ENCODE peak calls at places on chromosomes 16 and 17, in six cellular contexts. One of them, this sample, is unnamed.

GRCh38 chr16:85921026-85921425 is 22.1 kb downstream of the IRF8 start:
- DNase-seq in PC-3: no peak
- DNase-seq in GM23338: no peak
- DNase-seq in SK-N-SH: no peak
- DNase-seq in MM.1S: no peak
- DNase-seq in PC-9: no peak
- DNase-seq in this sample: no peak

GRCh38 chr16:63983401-63983800 is 1138.5 kb downstream of the CDH11 start:
- DNase-seq in PC-3: peak; percentile 44
- DNase-seq in GM23338: peak; percentile 86
- DNase-seq in SK-N-SH: no peak
- DNase-seq in MM.1S: no peak
- DNase-seq in PC-9: no peak
- DNase-seq in this sample: no peak

GRCh38 chr16:3175157-3176153 is 12.5 kb upstream of the OR1F1 start:
- DNase-seq in PC-3: peak; percentile 63
- DNase-seq in GM23338: peak; percentile 80
- DNase-seq in SK-N-SH: no peak
- DNase-seq in MM.1S: no peak
- DNase-seq in PC-9: no peak
- DNase-seq in this sample: no peak

GRCh38 chr17:54968954-54969400 is 412 bp downstream of the STXBP4 start:
- DNase-seq in PC-3: peak; percentile 23
- DNase-seq in GM23338: no peak
- DNase-seq in SK-N-SH: peak; percentile 69
- DNase-seq in MM.1S: no peak
- DNase-seq in PC-9: no peak
- DNase-seq in this sample: peak; percentile 66

GRCh38 chr17:41518789-41519449 is at the start of gene KRT15:
- DNase-seq in PC-3: peak; percentile 81
- DNase-seq in GM23338: no peak
- DNase-seq in SK-N-SH: no peak
- DNase-seq in MM.1S: peak; percentile 9
- DNase-seq in PC-9: peak; percentile 86
- DNase-seq in this sample: peak; percentile 34

GRCh38 chr17:50603340-50603739 is 31.3 kb upstream of the ABCC3 start:
- DNase-seq in PC-3: no peak
- DNase-seq in GM23338: peak; percentile 72
- DNase-seq in SK-N-SH: peak; percentile 76
- DNase-seq in MM.1S: no peak
- DNase-seq in PC-9: no peak
- DNase-seq in this sample: peak; percentile 13

GRCh38 chr17:511833-512251 is 159.2 kb upstream of the RPH3AL start:
- DNase-seq in PC-3: no peak
- DNase-seq in GM23338: peak; percentile 15
- DNase-seq in SK-N-SH: no peak
- DNase-seq in MM.1S: no peak
- DNase-seq in PC-9: no peak
- DNase-seq in this sample: peak; percentile 79

GRCh38 chr16:17467923-17468540 is 2.7 kb downstream of the XYLT1 start:
- DNase-seq in PC-3: no peak
- DNase-seq in GM23338: peak; percentile 85
- DNase-seq in SK-N-SH: peak; percentile 80
- DNase-seq in MM.1S: peak; percentile 43
- DNase-seq in PC-9: no peak
- DNase-seq in this sample: peak; percentile 82

GRCh38 chr17:1590031-1590746 is 27.6 kb upstream of the PITPNA start:
- DNase-seq in PC-3: peak; percentile 84
- DNase-seq in GM23338: no peak
- DNase-seq in SK-N-SH: no peak
- DNase-seq in MM.1S: no peak
- DNase-seq in PC-9: peak; percentile 95
- DNase-seq in this sample: peak; percentile 92

GRCh38 chr17:49618112-49618611 is 42.5 kb downstream of the NXPH3 start:
- DNase-seq in PC-3: no peak
- DNase-seq in GM23338: no peak
- DNase-seq in SK-N-SH: no peak
- DNase-seq in MM.1S: no peak
- DNase-seq in PC-9: no peak
- DNase-seq in this sample: peak; percentile 47

GRCh38 chr17:17913695-17914332 is 58.4 kb downstream of the TOM1L2 start:
- DNase-seq in PC-3: peak; percentile 96
- DNase-seq in GM23338: no peak
- DNase-seq in SK-N-SH: peak; percentile 74
- DNase-seq in MM.1S: peak; percentile 82
- DNase-seq in PC-9: peak; percentile 89
- DNase-seq in this sample: peak; percentile 92

GRCh38 chr16:89815639-89816348 is 653 bp downstream of the FANCA start:
- DNase-seq in PC-3: peak; percentile 15
- DNase-seq in GM23338: peak; percentile 39
- DNase-seq in SK-N-SH: peak; percentile 74
- DNase-seq in MM.1S: no peak
- DNase-seq in PC-9: no peak
- DNase-seq in this sample: peak; percentile 29

GRCh38 chr16:87506423-87507350 is 13.9 kb upstream of the ZCCHC14 start:
- DNase-seq in PC-3: no peak
- DNase-seq in GM23338: no peak
- DNase-seq in SK-N-SH: no peak
- DNase-seq in MM.1S: no peak
- DNase-seq in PC-9: no peak
- DNase-seq in this sample: no peak

GRCh38 chr17:74730491-74731346 is 6.3 kb upstream of the RAB37 start:
- DNase-seq in PC-3: peak; percentile 53
- DNase-seq in GM23338: no peak
- DNase-seq in SK-N-SH: no peak
- DNase-seq in MM.1S: no peak
- DNase-seq in PC-9: no peak
- DNase-seq in this sample: no peak

GRCh38 chr17:48472485-48473281 is 42.7 kb upstream of the SKAP1 start:
- DNase-seq in PC-3: peak; percentile 96
- DNase-seq in GM23338: peak; percentile 51
- DNase-seq in SK-N-SH: no peak
- DNase-seq in MM.1S: peak; percentile 73
- DNase-seq in PC-9: peak; percentile 96
- DNase-seq in this sample: peak; percentile 83

GRCh38 chr16:67233596-67233995 is 6.7 kb downstream of the TMEM208 start:
- DNase-seq in PC-3: no peak
- DNase-seq in GM23338: no peak
- DNase-seq in SK-N-SH: no peak
- DNase-seq in MM.1S: no peak
- DNase-seq in PC-9: no peak
- DNase-seq in this sample: no peak

GRCh38 chr17:81842725-81843504 is 8.1 kb upstream of the PPP1R27 start:
- DNase-seq in PC-3: peak; percentile 23
- DNase-seq in GM23338: no peak
- DNase-seq in SK-N-SH: no peak
- DNase-seq in MM.1S: no peak
- DNase-seq in PC-9: no peak
- DNase-seq in this sample: peak; percentile 49

GRCh38 chr16:85090166-85090565 is 22.1 kb downstream of the CIBAR2 start:
- DNase-seq in PC-3: no peak
- DNase-seq in GM23338: no peak
- DNase-seq in SK-N-SH: peak; percentile 48
- DNase-seq in MM.1S: no peak
- DNase-seq in PC-9: no peak
- DNase-seq in this sample: no peak

GRCh38 chr17:4908301-4908700 is 5.4 kb upstream of the CHRNE start:
- DNase-seq in PC-3: no peak
- DNase-seq in GM23338: peak; percentile 54
- DNase-seq in SK-N-SH: peak; percentile 45
- DNase-seq in MM.1S: no peak
- DNase-seq in PC-9: no peak
- DNase-seq in this sample: peak; percentile 32

GRCh38 chr16:66375451-66375850 is 9.0 kb downstream of the CDH5 start:
- DNase-seq in PC-3: no peak
- DNase-seq in GM23338: no peak
- DNase-seq in SK-N-SH: no peak
- DNase-seq in MM.1S: no peak
- DNase-seq in PC-9: no peak
- DNase-seq in this sample: peak; percentile 10

GRCh38 chr17:6753006-6753445 is 2.8 kb upstream of the XAF1 start:
- DNase-seq in PC-3: peak; percentile 44
- DNase-seq in GM23338: peak; percentile 56
- DNase-seq in SK-N-SH: no peak
- DNase-seq in MM.1S: no peak
- DNase-seq in PC-9: no peak
- DNase-seq in this sample: peak; percentile 88

GRCh38 chr16:54098247-54098646 is 188.3 kb downstream of the IRX3 start:
- DNase-seq in PC-3: no peak
- DNase-seq in GM23338: no peak
- DNase-seq in SK-N-SH: no peak
- DNase-seq in MM.1S: no peak
- DNase-seq in PC-9: no peak
- DNase-seq in this sample: no peak

GRCh38 chr17:21034350-21035235 is 8.2 kb downstream of the USP22 start:
- DNase-seq in PC-3: no peak
- DNase-seq in GM23338: peak; percentile 44
- DNase-seq in SK-N-SH: no peak
- DNase-seq in MM.1S: peak; percentile 85
- DNase-seq in PC-9: no peak
- DNase-seq in this sample: peak; percentile 40

GRCh38 chr17:82160081-82160480 is 52.6 kb downstream of the CCDC57 start:
- DNase-seq in PC-3: peak; percentile 91
- DNase-seq in GM23338: no peak
- DNase-seq in SK-N-SH: no peak
- DNase-seq in MM.1S: no peak
- DNase-seq in PC-9: no peak
- DNase-seq in this sample: peak; percentile 12

GRCh38 chr17:45867171-45867570 is 22.5 kb downstream of the SPPL2C start:
- DNase-seq in PC-3: no peak
- DNase-seq in GM23338: no peak
- DNase-seq in SK-N-SH: no peak
- DNase-seq in MM.1S: no peak
- DNase-seq in PC-9: no peak
- DNase-seq in this sample: no peak

GRCh38 chr16:69115361-69115760 is 9.9 kb downstream of the HAS3 start:
- DNase-seq in PC-3: no peak
- DNase-seq in GM23338: no peak
- DNase-seq in SK-N-SH: no peak
- DNase-seq in MM.1S: no peak
- DNase-seq in PC-9: no peak
- DNase-seq in this sample: no peak

GRCh38 chr16:4241601-4242270 is at the start of gene SRL:
- DNase-seq in PC-3: no peak
- DNase-seq in GM23338: no peak
- DNase-seq in SK-N-SH: peak; percentile 9
- DNase-seq in MM.1S: no peak
- DNase-seq in PC-9: peak; percentile 3
- DNase-seq in this sample: no peak

GRCh38 chr16:13036600-13036999 is 135.2 kb downstream of the SHISA9 start:
- DNase-seq in PC-3: peak; percentile 44
- DNase-seq in GM23338: peak; percentile 90
- DNase-seq in SK-N-SH: no peak
- DNase-seq in MM.1S: peak; percentile 61
- DNase-seq in PC-9: no peak
- DNase-seq in this sample: peak; percentile 55

GRCh38 chr17:67942810-67943209 is 53.5 kb downstream of the C17orf58 start:
- DNase-seq in PC-3: peak; percentile 75
- DNase-seq in GM23338: peak; percentile 46
- DNase-seq in SK-N-SH: peak; percentile 22
- DNase-seq in MM.1S: peak; percentile 6
- DNase-seq in PC-9: no peak
- DNase-seq in this sample: peak; percentile 31

DNA sequence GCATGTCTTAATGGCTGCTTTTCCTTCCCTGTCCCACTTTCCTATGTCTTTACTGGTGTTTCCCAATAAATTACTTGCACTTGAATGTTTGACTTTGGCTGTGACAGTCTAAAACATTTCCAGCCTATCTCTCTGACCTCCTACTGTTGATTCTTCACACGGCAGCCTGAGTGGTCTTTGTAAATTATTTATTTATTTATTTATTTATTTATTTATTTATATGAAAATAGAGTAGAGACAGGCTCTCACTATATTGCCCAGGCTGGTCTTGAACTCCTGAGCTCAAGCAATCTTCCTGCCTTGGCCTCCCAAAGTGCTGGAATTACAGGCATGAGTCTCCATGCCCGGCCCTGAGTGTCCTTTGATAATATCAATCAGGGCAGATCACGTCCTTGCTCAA is 28.4 kb upstream of the LYRM9 start:
- DNase-seq in PC-3: no peak
- DNase-seq in GM23338: no peak
- DNase-seq in SK-N-SH: no peak
- DNase-seq in MM.1S: no peak
- DNase-seq in PC-9: no peak
- DNase-seq in this sample: no peak
- H3K9me2 ChIP-seq in PC-3: no peaks in the 10 kb centered on the region
- H3K9me2 ChIP-seq in GM23338: peaks cover 4% of the 10 kb centered on the region
- H3K9me2 ChIP-seq in SK-N-SH: no peaks in the 10 kb centered on the region
- H3K9me2 ChIP-seq in MM.1S: no peaks in the 10 kb centered on the region
- H3K9me2 ChIP-seq in PC-9: no peaks in the 10 kb centered on the region
- H3K9me2 ChIP-seq in this sample: no peaks in the 10 kb centered on the region

GRCh38 chr16:58518980-58519368 is 3.7 kb downstream of the SETD6 start:
- DNase-seq in PC-3: no peak
- DNase-seq in GM23338: no peak
- DNase-seq in SK-N-SH: no peak
- DNase-seq in MM.1S: no peak
- DNase-seq in PC-9: no peak
- DNase-seq in this sample: no peak
- H3F3A ChIP-seq in PC-3: no peaks in the 10 kb centered on the region
- H3F3A ChIP-seq in GM23338: peaks cover 46% of the 10 kb centered on the region
- H3F3A ChIP-seq in SK-N-SH: peaks cover 36% of the 10 kb centered on the region
- H3F3A ChIP-seq in MM.1S: peaks cover 21% of the 10 kb centered on the region
- H3F3A ChIP-seq in PC-9: peaks cover 79% of the 10 kb centered on the region
- H3F3A ChIP-seq in this sample: peaks cover 35% of the 10 kb centered on the region

DNA sequence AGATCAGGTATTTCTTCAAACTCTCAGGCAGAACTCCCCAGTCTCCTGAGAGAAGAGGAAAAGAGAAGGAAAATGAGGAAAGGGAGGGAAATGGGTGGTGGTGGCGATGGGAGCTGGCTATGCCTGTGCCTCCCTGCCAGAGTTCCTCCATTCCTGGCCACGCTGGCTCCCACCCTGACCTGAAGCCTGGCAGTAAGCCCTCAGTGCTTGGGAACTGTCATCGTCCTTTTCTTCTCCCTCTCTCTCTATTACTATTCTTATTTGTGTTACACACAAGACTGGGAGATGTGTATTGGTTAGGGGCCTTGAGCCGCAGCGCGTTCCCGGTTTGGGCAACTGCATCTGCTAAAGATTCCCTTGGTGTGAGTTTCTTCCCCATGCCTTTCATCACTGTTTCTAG is 44.6 kb downstream of the GOSR1 start:
- DNase-seq in PC-3: no peak
- DNase-seq in GM23338: no peak
- DNase-seq in SK-N-SH: no peak
- DNase-seq in MM.1S: no peak
- DNase-seq in PC-9: no peak
- DNase-seq in this sample: no peak
- H3K9me2 ChIP-seq in PC-3: no peaks in the 10 kb centered on the region
- H3K9me2 ChIP-seq in GM23338: no peaks in the 10 kb centered on the region
- H3K9me2 ChIP-seq in SK-N-SH: no peaks in the 10 kb centered on the region
- H3K9me2 ChIP-seq in MM.1S: no peaks in the 10 kb centered on the region
- H3K9me2 ChIP-seq in PC-9: no peaks in the 10 kb centered on the region
- H3K9me2 ChIP-seq in this sample: no peaks in the 10 kb centered on the region

DNA sequence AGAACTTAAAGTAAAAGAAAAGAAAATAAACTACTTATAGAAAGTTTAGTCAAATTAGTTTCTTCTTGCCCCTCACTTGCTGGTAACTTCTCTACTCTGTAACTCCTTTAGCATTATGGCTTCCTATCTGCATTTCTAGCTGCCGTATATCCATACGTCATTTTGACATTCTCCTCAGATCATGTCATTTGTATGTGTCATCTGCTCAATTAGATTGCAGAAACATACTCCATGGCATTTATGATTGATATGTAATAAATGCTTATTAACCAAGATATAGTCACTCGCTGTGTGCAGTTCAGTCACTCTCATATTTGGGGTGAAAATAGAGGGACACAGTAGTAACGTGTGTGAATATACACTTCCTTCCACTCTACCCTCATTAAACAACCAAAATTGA is 103.4 kb downstream of the ZNF18 start:
- DNase-seq in PC-3: no peak
- DNase-seq in GM23338: no peak
- DNase-seq in SK-N-SH: no peak
- DNase-seq in MM.1S: no peak
- DNase-seq in PC-9: no peak
- DNase-seq in this sample: no peak
- H3F3A ChIP-seq in PC-3: no peaks in the 10 kb centered on the region
- H3F3A ChIP-seq in GM23338: no peaks in the 10 kb centered on the region
- H3F3A ChIP-seq in SK-N-SH: no peaks in the 10 kb centered on the region
- H3F3A ChIP-seq in MM.1S: no peaks in the 10 kb centered on the region
- H3F3A ChIP-seq in PC-9: no peaks in the 10 kb centered on the region
- H3F3A ChIP-seq in this sample: no peaks in the 10 kb centered on the region